ENCODE peak calls at places on chromosomes 6 and 20, in six cellular contexts. One of them, this sample, is unnamed.

GRCh38 chr6:43368517-43369160 is 808 bp downstream of the ZNF318 start:
- DNase-seq in SK-N-SH: peak
- DNase-seq in left lung: peak
- DNase-seq in GM23338: peak
- DNase-seq in AG04450: no peak
- DNase-seq in CD8-positive, alpha-beta T cell: no peak
- DNase-seq in this sample: peak

GRCh38 chr6:115610646-115611045 is 450.0 kb downstream of the FRK start:
- DNase-seq in CD8-positive, alpha-beta T cell: no peak
- DNase-seq in AG04450: no peak
- DNase-seq in GM23338: no peak
- DNase-seq in left lung: no peak
- DNase-seq in SK-N-SH: no peak
- DNase-seq in this sample: no peak

GRCh38 chr6:113428702-113429101 is 428.4 kb upstream of the MARCKS start:
- DNase-seq in left lung: no peak
- DNase-seq in SK-N-SH: no peak
- DNase-seq in CD8-positive, alpha-beta T cell: no peak
- DNase-seq in GM23338: no peak
- DNase-seq in AG04450: no peak
- DNase-seq in this sample: no peak

GRCh38 chr6:22877946-22878705 is 308.8 kb downstream of the HDGFL1 start:
- DNase-seq in AG04450: peak
- DNase-seq in SK-N-SH: no peak
- DNase-seq in CD8-positive, alpha-beta T cell: no peak
- DNase-seq in left lung: no peak
- DNase-seq in GM23338: peak
- DNase-seq in this sample: no peak

GRCh38 chr20:37278966-37279590 is 10.4 kb upstream of the MANBAL start:
- DNase-seq in SK-N-SH: no peak
- DNase-seq in left lung: no peak
- DNase-seq in CD8-positive, alpha-beta T cell: no peak
- DNase-seq in AG04450: no peak
- DNase-seq in GM23338: no peak
- DNase-seq in this sample: no peak

GRCh38 chr6:119858901-119859300 is 509.3 kb upstream of the MAN1A1 start:
- DNase-seq in GM23338: no peak
- DNase-seq in CD8-positive, alpha-beta T cell: no peak
- DNase-seq in SK-N-SH: no peak
- DNase-seq in AG04450: no peak
- DNase-seq in left lung: no peak
- DNase-seq in this sample: no peak

GRCh38 chr6:92507552-92507951 is 911.8 kb downstream of the EPHA7 start:
- DNase-seq in GM23338: no peak
- DNase-seq in CD8-positive, alpha-beta T cell: no peak
- DNase-seq in AG04450: no peak
- DNase-seq in SK-N-SH: no peak
- DNase-seq in left lung: no peak
- DNase-seq in this sample: no peak

GRCh38 chr20:51631011-51631950 is 88.8 kb upstream of the NFATC2 start:
- DNase-seq in left lung: no peak
- DNase-seq in AG04450: peak
- DNase-seq in SK-N-SH: peak
- DNase-seq in CD8-positive, alpha-beta T cell: no peak
- DNase-seq in GM23338: no peak
- DNase-seq in this sample: peak

GRCh38 chr6:166736606-166737005 is 109.6 kb upstream of the RPS6KA2 start:
- DNase-seq in SK-N-SH: no peak
- DNase-seq in AG04450: no peak
- DNase-seq in left lung: no peak
- DNase-seq in GM23338: no peak
- DNase-seq in CD8-positive, alpha-beta T cell: no peak
- DNase-seq in this sample: no peak

GRCh38 chr6:166567107-166567506 is 19.4 kb downstream of the RAMACL start:
- DNase-seq in GM23338: no peak
- DNase-seq in AG04450: peak
- DNase-seq in SK-N-SH: no peak
- DNase-seq in left lung: no peak
- DNase-seq in CD8-positive, alpha-beta T cell: no peak
- DNase-seq in this sample: no peak

GRCh38 chr6:42817910-42818309 is 36.1 kb downstream of the BICRAL start:
- DNase-seq in AG04450: no peak
- DNase-seq in left lung: no peak
- DNase-seq in CD8-positive, alpha-beta T cell: no peak
- DNase-seq in SK-N-SH: no peak
- DNase-seq in GM23338: no peak
- DNase-seq in this sample: no peak

GRCh38 chr6:56891754-56892153 is 63.2 kb upstream of the BEND6 start:
- DNase-seq in GM23338: peak
- DNase-seq in AG04450: peak
- DNase-seq in SK-N-SH: no peak
- DNase-seq in left lung: no peak
- DNase-seq in CD8-positive, alpha-beta T cell: no peak
- DNase-seq in this sample: no peak

GRCh38 chr6:126107475-126108121 is 121.3 kb downstream of the TRMT11 start:
- DNase-seq in CD8-positive, alpha-beta T cell: no peak
- DNase-seq in left lung: no peak
- DNase-seq in SK-N-SH: no peak
- DNase-seq in GM23338: peak
- DNase-seq in AG04450: no peak
- DNase-seq in this sample: no peak

GRCh38 chr6:7240351-7240750 is 72.6 kb downstream of the SSR1 start:
- DNase-seq in GM23338: no peak
- DNase-seq in left lung: no peak
- DNase-seq in CD8-positive, alpha-beta T cell: no peak
- DNase-seq in AG04450: no peak
- DNase-seq in SK-N-SH: no peak
- DNase-seq in this sample: no peak

GRCh38 chr6:111709201-111709600 is 103.5 kb upstream of the TRAF3IP2 start:
- DNase-seq in AG04450: no peak
- DNase-seq in SK-N-SH: no peak
- DNase-seq in CD8-positive, alpha-beta T cell: no peak
- DNase-seq in left lung: no peak
- DNase-seq in GM23338: no peak
- DNase-seq in this sample: no peak

GRCh38 chr20:58072695-58073671 is 155.5 kb downstream of the ANKRD60 start:
- DNase-seq in GM23338: no peak
- DNase-seq in CD8-positive, alpha-beta T cell: no peak
- DNase-seq in SK-N-SH: no peak
- DNase-seq in left lung: peak
- DNase-seq in AG04450: no peak
- DNase-seq in this sample: no peak

GRCh38 chr6:7998103-7998725 is 66.0 kb downstream of the BLOC1S5 start:
- DNase-seq in GM23338: no peak
- DNase-seq in left lung: no peak
- DNase-seq in AG04450: peak
- DNase-seq in SK-N-SH: no peak
- DNase-seq in CD8-positive, alpha-beta T cell: no peak
- DNase-seq in this sample: no peak

GRCh38 chr6:110039996-110040383 is 61.9 kb downstream of the GPR6 start:
- DNase-seq in SK-N-SH: no peak
- DNase-seq in CD8-positive, alpha-beta T cell: peak
- DNase-seq in GM23338: peak
- DNase-seq in AG04450: no peak
- DNase-seq in left lung: no peak
- DNase-seq in this sample: peak

GRCh38 chr6:23445157-23445710 is 680.8 kb upstream of the NRSN1 start:
- DNase-seq in CD8-positive, alpha-beta T cell: no peak
- DNase-seq in left lung: no peak
- DNase-seq in AG04450: no peak
- DNase-seq in SK-N-SH: no peak
- DNase-seq in GM23338: no peak
- DNase-seq in this sample: no peak

GRCh38 chr20:49851234-49851755 is 38.7 kb downstream of the SLC9A8 start:
- DNase-seq in SK-N-SH: no peak
- DNase-seq in left lung: no peak
- DNase-seq in CD8-positive, alpha-beta T cell: no peak
- DNase-seq in AG04450: no peak
- DNase-seq in GM23338: no peak
- DNase-seq in this sample: peak

GRCh38 chr20:59469266-59470252 is 134.8 kb upstream of the PHACTR3 start:
- DNase-seq in GM23338: peak
- DNase-seq in left lung: no peak
- DNase-seq in AG04450: no peak
- DNase-seq in SK-N-SH: no peak
- DNase-seq in CD8-positive, alpha-beta T cell: no peak
- DNase-seq in this sample: peak

GRCh38 chr20:957544-957943 is 41.4 kb upstream of the ANGPT4 start:
- DNase-seq in GM23338: peak
- DNase-seq in CD8-positive, alpha-beta T cell: no peak
- DNase-seq in AG04450: no peak
- DNase-seq in SK-N-SH: no peak
- DNase-seq in left lung: no peak
- DNase-seq in this sample: no peak

GRCh38 chr6:111981441-111981840 is 72.5 kb upstream of the CCN6 start:
- DNase-seq in left lung: no peak
- DNase-seq in GM23338: no peak
- DNase-seq in CD8-positive, alpha-beta T cell: no peak
- DNase-seq in SK-N-SH: no peak
- DNase-seq in AG04450: no peak
- DNase-seq in this sample: no peak

GRCh38 chr6:150255840-150256239 is 113.0 kb upstream of the IYD start:
- DNase-seq in SK-N-SH: no peak
- DNase-seq in GM23338: no peak
- DNase-seq in AG04450: no peak
- DNase-seq in left lung: no peak
- DNase-seq in CD8-positive, alpha-beta T cell: no peak
- DNase-seq in this sample: no peak

GRCh38 chr20:4045082-4045481 is 29.7 kb upstream of the RNF24 start:
- DNase-seq in left lung: no peak
- DNase-seq in CD8-positive, alpha-beta T cell: no peak
- DNase-seq in GM23338: no peak
- DNase-seq in AG04450: no peak
- DNase-seq in SK-N-SH: no peak
- DNase-seq in this sample: no peak

GRCh38 chr6:125231133-125231532 is 70.6 kb downstream of the HDDC2 start:
- DNase-seq in GM23338: no peak
- DNase-seq in CD8-positive, alpha-beta T cell: no peak
- DNase-seq in AG04450: no peak
- DNase-seq in SK-N-SH: no peak
- DNase-seq in left lung: no peak
- DNase-seq in this sample: no peak

GRCh38 chr6:78605909-78606446 is 261.4 kb upstream of the IRAK1BP1 start:
- DNase-seq in left lung: no peak
- DNase-seq in SK-N-SH: no peak
- DNase-seq in AG04450: peak
- DNase-seq in CD8-positive, alpha-beta T cell: no peak
- DNase-seq in GM23338: no peak
- DNase-seq in this sample: no peak

GRCh38 chr20:34189572-34190163 is 51.6 kb upstream of the ASIP start:
- DNase-seq in AG04450: no peak
- DNase-seq in left lung: no peak
- DNase-seq in SK-N-SH: no peak
- DNase-seq in GM23338: no peak
- DNase-seq in CD8-positive, alpha-beta T cell: no peak
- DNase-seq in this sample: no peak

GRCh38 chr6:129507059-129507807 is 202.7 kb downstream of the ARHGAP18 start:
- DNase-seq in left lung: no peak
- DNase-seq in SK-N-SH: no peak
- DNase-seq in GM23338: no peak
- DNase-seq in AG04450: no peak
- DNase-seq in CD8-positive, alpha-beta T cell: no peak
- DNase-seq in this sample: no peak

GRCh38 chr6:128310061-128310460 is 210.3 kb downstream of the PTPRK start:
- DNase-seq in left lung: no peak
- DNase-seq in GM23338: no peak
- DNase-seq in AG04450: no peak
- DNase-seq in CD8-positive, alpha-beta T cell: no peak
- DNase-seq in SK-N-SH: no peak
- DNase-seq in this sample: no peak

GRCh38 chr6:150907385-150907784 is 41.9 kb downstream of the MTHFD1L start:
- DNase-seq in GM23338: no peak
- DNase-seq in left lung: no peak
- DNase-seq in AG04450: no peak
- DNase-seq in SK-N-SH: no peak
- DNase-seq in CD8-positive, alpha-beta T cell: no peak
- DNase-seq in this sample: peak

GRCh38 chr6:142945071-142945445 is at the start of gene HIVEP2:
- DNase-seq in CD8-positive, alpha-beta T cell: peak
- DNase-seq in left lung: peak
- DNase-seq in GM23338: peak
- DNase-seq in AG04450: peak
- DNase-seq in SK-N-SH: peak
- DNase-seq in this sample: peak
- TF ChIP-seq CTCF in CD8-positive, alpha-beta T cell: no peak
- TF ChIP-seq CTCF in left lung: no peak
- TF ChIP-seq CTCF in GM23338: no peak
- TF ChIP-seq CTCF in AG04450: no peak
- TF ChIP-seq CTCF in SK-N-SH: no peak
- TF ChIP-seq CTCF in this sample: no peak

GRCh38 chr6:148110925-148111324 is 231.7 kb upstream of the SASH1 start:
- DNase-seq in CD8-positive, alpha-beta T cell: no peak
- DNase-seq in AG04450: no peak
- DNase-seq in SK-N-SH: no peak
- DNase-seq in left lung: no peak
- DNase-seq in GM23338: no peak
- DNase-seq in this sample: no peak

GRCh38 chr6:148109732-148110131 is 232.9 kb upstream of the SASH1 start:
- DNase-seq in GM23338: no peak
- DNase-seq in SK-N-SH: no peak
- DNase-seq in AG04450: no peak
- DNase-seq in left lung: no peak
- DNase-seq in CD8-positive, alpha-beta T cell: no peak
- DNase-seq in this sample: no peak

GRCh38 chr6:148107911-148108310 is 234.7 kb upstream of the SASH1 start:
- DNase-seq in left lung: no peak
- DNase-seq in GM23338: no peak
- DNase-seq in AG04450: no peak
- DNase-seq in SK-N-SH: no peak
- DNase-seq in CD8-positive, alpha-beta T cell: no peak
- DNase-seq in this sample: no peak

GRCh38 chr6:148118303-148118702 is 224.3 kb upstream of the SASH1 start:
- DNase-seq in AG04450: no peak
- DNase-seq in left lung: no peak
- DNase-seq in CD8-positive, alpha-beta T cell: no peak
- DNase-seq in GM23338: no peak
- DNase-seq in SK-N-SH: no peak
- DNase-seq in this sample: no peak

GRCh38 chr6:148112851-148113319 is 229.8 kb upstream of the SASH1 start:
- DNase-seq in CD8-positive, alpha-beta T cell: no peak
- DNase-seq in GM23338: no peak
- DNase-seq in left lung: no peak
- DNase-seq in AG04450: no peak
- DNase-seq in SK-N-SH: no peak
- DNase-seq in this sample: no peak
- H3K27ac ChIP-seq in CD8-positive, alpha-beta T cell: no peak
- H3K27ac ChIP-seq in GM23338: no peak
- H3K27ac ChIP-seq in left lung: no peak
- H3K27ac ChIP-seq in AG04450: no peak
- H3K27ac ChIP-seq in SK-N-SH: no peak
- H3K27ac ChIP-seq in this sample: no peak

GRCh38 chr6:40536442-40536841 is 50.7 kb downstream of the LRFN2 start:
- DNase-seq in SK-N-SH: peak
- DNase-seq in CD8-positive, alpha-beta T cell: no peak
- DNase-seq in GM23338: peak
- DNase-seq in left lung: no peak
- DNase-seq in AG04450: no peak
- DNase-seq in this sample: peak
- TF ChIP-seq CTCF in SK-N-SH: no peak
- TF ChIP-seq CTCF in CD8-positive, alpha-beta T cell: no peak
- TF ChIP-seq CTCF in GM23338: peak
- TF ChIP-seq CTCF in left lung: no peak
- TF ChIP-seq CTCF in AG04450: peak
- TF ChIP-seq CTCF in this sample: no peak

GRCh38 chr6:20534295-20534897 is at the start of gene CDKAL1:
- DNase-seq in CD8-positive, alpha-beta T cell: peak
- DNase-seq in SK-N-SH: peak
- DNase-seq in left lung: peak
- DNase-seq in AG04450: peak
- DNase-seq in GM23338: peak
- DNase-seq in this sample: peak
- H3K27ac ChIP-seq in CD8-positive, alpha-beta T cell: peak
- H3K27ac ChIP-seq in SK-N-SH: peak
- H3K27ac ChIP-seq in left lung: peak
- H3K27ac ChIP-seq in AG04450: peak
- H3K27ac ChIP-seq in GM23338: peak
- H3K27ac ChIP-seq in this sample: peak

This sample was measured in testis.